ENCODE peak calls at places on chromosomes 12 and 14, in eight cellular contexts. Y is IMR-90, G is GM12891, T is upper lobe of left lung, R is body of pancreas, M is stomach, A is esophagus muscularis mucosa, C is A549. V is an unnamed sample.

GRCh38 chr14:59087711-59088110 is 100.8 kb upstream of the DAAM1 start:
- DNase-seq in C (no peak), G (no peak), Y (no peak), T (no peak), R (no peak), A (no peak), M (no peak), V (no peak)

GRCh38 chr14:37140176-37140575 is 32.2 kb downstream of the SLC25A21 start:
- DNase-seq in R (no peak), Y (no peak), A (no peak), G (no peak), C (no peak), M (no peak), T (no peak), V (no peak)

GRCh38 chr12:93352321-93352720 is 25.4 kb upstream of the NUDT4 start:
- DNase-seq in R (no peak), T (no peak), G (no peak), Y (no peak), M (no peak), C (no peak), A (no peak), V (no peak)

GRCh38 chr12:11877102-11877826 is 193.5 kb upstream of the BCL2L14 start:
- DNase-seq in G (no peak), C (no peak), R (no peak), A (no peak), M (no peak), T (no peak), Y (no peak), V (no peak)

GRCh38 chr12:122096591-122097149 is 18.1 kb downstream of the MLXIP start:
- DNase-seq in R (peak), A (no peak), Y (peak), T (no peak), C (no peak), G (no peak), M (peak), V (no peak)

GRCh38 chr12:55728185-55728931 is 451 bp downstream of the CD63 start:
- DNase-seq in T (peak), M (peak), R (peak), A (no peak), Y (peak), G (no peak), C (peak), V (no peak)

GRCh38 chr12:51028126-51028810 is 2.1 kb upstream of the SLC11A2 start:
- DNase-seq in C (peak), A (no peak), R (peak), T (peak), M (no peak), G (no peak), Y (peak), V (peak)

GRCh38 chr14:24296341-24297157 is 3.0 kb downstream of the DHRS1 start:
- DNase-seq in R (peak), C (peak), Y (peak), A (no peak), T (peak), M (peak), G (peak), V (peak)

GRCh38 chr12:53115112-53115890 is 12.0 kb downstream of the SOAT2 start:
- DNase-seq in T (no peak), R (no peak), A (no peak), M (no peak), G (no peak), Y (no peak), C (no peak), V (no peak)

GRCh38 chr12:101256271-101256670 is 23.6 kb upstream of the UTP20 start:
- DNase-seq in M (no peak), Y (no peak), C (no peak), G (no peak), A (peak), R (no peak), T (no peak), V (no peak)

GRCh38 chr14:105201156-105201927 is 20.2 kb upstream of the NUDT14 start:
- DNase-seq in Y (no peak), M (no peak), G (no peak), R (no peak), A (no peak), C (no peak), T (no peak), V (no peak)

GRCh38 chr14:105203701-105204100 is 22.6 kb upstream of the NUDT14 start:
- DNase-seq in T (no peak), G (no peak), A (no peak), M (no peak), C (no peak), Y (no peak), R (no peak), V (no peak)

GRCh38 chr14:105203057-105203494 is 22.0 kb upstream of the NUDT14 start:
- DNase-seq in M (peak), Y (peak), G (peak), C (peak), A (no peak), T (peak), R (peak), V (peak)

GRCh38 chr14:105200641-105201040 is 19.5 kb upstream of the NUDT14 start:
- DNase-seq in R (no peak), Y (no peak), G (no peak), T (no peak), M (no peak), C (no peak), A (no peak), V (no peak)

DNA sequence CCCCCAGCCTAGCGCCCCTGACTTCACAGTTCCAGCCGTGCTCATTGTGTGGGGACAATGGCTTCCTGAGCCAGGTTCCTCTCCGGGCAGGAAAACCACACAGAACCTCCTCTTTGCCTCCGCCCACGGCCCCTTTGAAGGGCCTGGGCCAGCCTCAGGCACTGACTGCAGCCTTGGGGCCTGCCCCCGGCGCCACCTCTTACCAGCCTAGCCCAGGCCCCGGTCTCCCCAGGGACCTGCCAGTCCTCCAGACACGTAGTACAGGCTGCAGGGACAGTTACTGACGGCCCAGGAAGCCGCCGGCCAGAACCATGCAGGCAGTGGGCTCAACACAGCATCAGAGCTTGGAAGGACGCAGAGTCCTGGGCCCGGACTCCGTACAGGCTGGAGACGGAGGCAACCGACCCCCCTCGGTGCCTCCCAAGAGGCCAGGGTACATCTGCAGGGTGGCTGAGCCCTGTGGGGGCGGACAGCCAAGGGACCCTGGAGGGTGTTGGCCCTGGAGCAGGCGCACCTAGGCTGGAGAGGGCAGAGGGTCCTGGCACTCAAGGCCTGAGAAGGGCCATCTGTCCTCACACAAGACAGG is 20.9 kb upstream of the NUDT14 start:
- DNase-seq in G (no peak), Y (no peak), T (peak), M (no peak), R (no peak), A (no peak), C (no peak), V (no peak)
- TF ChIP-seq POLR2A in G (no peak), Y (no peak), T (no peak), M (no peak), R (no peak), A (no peak), C (no peak), V (no peak)

GRCh38 chr14:60212503-60213371 is 36.3 kb upstream of the PPM1A start:
- DNase-seq in M (no peak), T (no peak), C (no peak), Y (no peak), A (no peak), G (no peak), R (no peak), V (no peak)
- TF ChIP-seq POLR2A in M (no peak), T (no peak), C (no peak), Y (no peak), A (no peak), G (peak), R (no peak), V (no peak)

DNA sequence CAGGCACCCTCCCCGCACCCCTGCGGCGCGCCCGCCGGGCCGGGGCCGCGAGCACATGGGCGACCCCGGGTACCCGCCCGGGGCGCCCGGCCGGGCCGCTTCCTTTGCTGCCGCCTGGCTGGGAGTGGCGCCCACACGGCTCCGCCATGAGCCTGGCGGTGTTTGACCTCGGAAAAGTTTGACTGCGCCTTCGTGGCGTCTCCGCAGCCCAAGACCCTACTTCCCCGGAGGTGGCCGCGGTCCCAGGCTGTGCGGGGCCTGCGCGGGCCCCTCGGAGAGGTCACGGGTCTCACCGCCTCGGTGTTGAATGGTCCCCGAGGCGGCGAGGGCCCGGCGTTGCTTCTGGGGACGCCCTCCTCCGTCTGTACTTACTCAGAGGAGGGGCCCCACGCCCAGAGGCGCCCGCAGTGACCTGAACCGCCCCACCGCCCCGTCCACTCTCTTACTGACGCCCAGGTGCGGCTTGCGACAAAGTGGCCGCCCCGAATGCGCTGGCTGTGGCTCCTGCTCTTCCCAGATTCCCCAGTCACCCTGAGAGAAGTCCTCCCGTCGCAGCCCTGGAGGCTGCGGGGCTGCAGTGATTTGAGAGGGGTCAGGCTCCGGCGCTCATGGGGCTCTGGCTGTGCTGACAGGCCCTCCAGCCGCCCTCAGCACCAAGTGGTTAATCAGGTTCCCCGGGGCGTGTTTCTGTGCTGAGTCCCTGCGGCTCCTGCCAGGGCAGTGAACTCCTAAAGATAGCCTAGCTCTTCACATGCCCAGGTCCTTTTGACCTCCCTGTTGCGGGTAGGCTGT is 5.8 kb downstream of the KMT5A start:
- DNase-seq in R (peak), G (peak), Y (no peak), C (no peak), T (peak), A (no peak), M (peak), V (no peak)
- TF ChIP-seq POLR2A in R (no peak), G (no peak), Y (no peak), C (no peak), T (no peak), A (no peak), M (no peak), V (no peak)

DNA sequence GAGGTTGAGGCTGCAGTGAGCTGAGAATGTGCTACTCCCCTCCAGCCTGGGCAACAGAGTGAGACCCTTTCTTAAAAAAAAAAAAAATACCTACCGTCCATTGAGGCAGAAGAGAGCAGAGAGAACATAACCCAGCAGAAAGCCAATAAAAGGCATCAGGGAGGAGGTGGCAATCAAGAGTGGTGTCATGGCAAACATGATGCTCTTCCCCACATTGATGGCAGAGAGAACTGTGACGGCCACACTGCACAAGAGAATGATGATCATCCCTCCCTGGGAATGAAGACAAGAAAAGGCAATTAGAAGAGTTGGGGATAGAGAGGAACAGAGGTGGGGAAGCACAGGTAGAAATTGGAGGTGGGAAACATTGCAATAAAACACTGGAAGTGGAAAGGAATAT is 12.1 kb downstream of the SRSF5 start:
- DNase-seq in T (no peak), R (no peak), Y (no peak), C (no peak), M (no peak), A (no peak), G (no peak), V (no peak)
- TF ChIP-seq POLR2A in T (no peak), R (no peak), Y (no peak), C (no peak), M (no peak), A (no peak), G (peak), V (no peak)

DNA sequence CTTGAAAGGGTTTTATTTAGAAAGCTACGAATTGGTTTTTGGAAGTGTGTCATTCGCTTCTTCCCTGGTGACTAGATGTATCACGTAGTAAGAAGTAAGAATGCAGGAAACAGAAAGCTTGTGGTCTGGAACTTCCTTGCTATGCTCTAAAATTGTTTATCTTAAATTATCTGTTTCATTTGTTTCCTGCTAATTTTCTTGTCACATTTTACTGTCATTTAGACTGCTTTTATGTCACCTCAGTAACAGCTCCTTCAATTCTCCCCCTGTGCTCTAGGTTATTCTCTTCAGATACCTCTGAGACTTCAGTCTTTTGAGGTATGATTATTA is 671 bp upstream of the CD69 start:
- DNase-seq in G (no peak), R (no peak), T (no peak), Y (no peak), M (no peak), C (no peak), A (no peak), V (no peak)
- TF ChIP-seq POLR2A in G (no peak), R (no peak), T (no peak), Y (no peak), M (no peak), C (no peak), A (no peak), V (no peak)

GRCh38 chr12:111366583-111366982 is 2.3 kb downstream of the PHETA1 start:
- DNase-seq in Y (no peak), C (no peak), T (no peak), G (no peak), R (no peak), A (no peak), M (no peak), V (no peak)

GRCh38 chr12:111368684-111369495 is at the start of gene PHETA1:
- DNase-seq in G (peak), A (peak), T (peak), Y (peak), C (peak), M (peak), R (peak), V (peak)

GRCh38 chr12:111366075-111366474 is 2.8 kb downstream of the PHETA1 start:
- DNase-seq in Y (no peak), T (no peak), G (no peak), C (no peak), M (no peak), A (no peak), R (no peak), V (no peak)

GRCh38 chr12:111368291-111368683 is 608 bp downstream of the PHETA1 start:
- DNase-seq in C (no peak), G (no peak), M (peak), T (no peak), A (no peak), R (peak), Y (no peak), V (no peak)

DNA sequence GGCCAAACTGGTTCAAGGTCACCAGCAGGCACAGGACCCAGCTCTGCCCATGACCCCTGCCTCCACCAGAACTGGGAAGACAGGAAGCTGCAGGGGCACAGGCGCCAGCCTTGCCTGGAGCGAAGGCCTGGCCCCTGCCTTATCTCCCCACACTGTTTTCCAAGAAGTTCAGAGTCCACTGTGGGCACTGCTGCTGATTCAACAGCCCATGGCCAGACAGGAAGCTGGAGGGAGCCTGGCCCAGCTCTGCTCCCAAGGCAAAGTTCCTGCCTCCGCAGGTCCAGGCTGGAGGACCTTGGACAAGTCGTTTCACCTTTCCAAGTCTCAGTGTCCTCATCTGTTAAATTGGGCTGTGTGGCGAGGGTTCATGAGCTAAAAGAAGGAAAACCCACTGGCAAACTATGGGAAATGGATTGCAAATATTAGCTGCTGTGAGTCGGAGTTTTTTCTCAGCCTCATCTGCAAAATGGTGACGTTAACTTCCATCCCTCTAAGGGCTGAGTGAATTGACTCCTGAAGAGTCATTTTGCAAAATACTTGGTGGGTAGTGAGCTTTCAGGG is 1.2 kb downstream of the PHETA1 start:
- DNase-seq in T (no peak), A (no peak), C (peak), G (no peak), M (peak), Y (peak), R (peak), V (no peak)
- TF ChIP-seq POLR2A in T (no peak), A (no peak), C (no peak), G (no peak), M (no peak), Y (no peak), R (peak), V (no peak)

V was measured in H54.